ENCODE peak calls at places on chromosomes 7 and 10, in four cellular contexts. One of them, this sample, is unnamed.

GRCh38 chr7:1283941-1284742 is 51.5 kb downstream of the UNCX start:
- DNase-seq in M059J: no peak
- DNase-seq in ELF-1: no peak
- DNase-seq in cardiac muscle cell: no peak
- DNase-seq in this sample: no peak

GRCh38 chr10:125980521-125980920 is 84.2 kb downstream of the FANK1 start:
- DNase-seq in M059J: no peak
- DNase-seq in ELF-1: no peak
- DNase-seq in cardiac muscle cell: no peak
- DNase-seq in this sample: peak

GRCh38 chr10:117373848-117374505 is 1.3 kb downstream of the PDZD8 start:
- DNase-seq in cardiac muscle cell: peak
- DNase-seq in ELF-1: peak
- DNase-seq in M059J: peak
- DNase-seq in this sample: peak

GRCh38 chr10:1160561-1160961 is 104.4 kb downstream of the WDR37 start:
- DNase-seq in ELF-1: no peak
- DNase-seq in M059J: no peak
- DNase-seq in cardiac muscle cell: no peak
- DNase-seq in this sample: no peak

GRCh38 chr10:27745380-27745718 is 270 bp downstream of the MKX start:
- DNase-seq in ELF-1: no peak
- DNase-seq in cardiac muscle cell: no peak
- DNase-seq in M059J: no peak
- DNase-seq in this sample: no peak

GRCh38 chr10:210297-210696 is 75.0 kb downstream of the ZMYND11 start:
- DNase-seq in ELF-1: no peak
- DNase-seq in cardiac muscle cell: no peak
- DNase-seq in M059J: no peak
- DNase-seq in this sample: no peak

GRCh38 chr10:75972494-75973276 is 541.3 kb downstream of the LRMDA start:
- DNase-seq in cardiac muscle cell: peak
- DNase-seq in M059J: peak
- DNase-seq in ELF-1: no peak
- DNase-seq in this sample: no peak

GRCh38 chr7:116706668-116707126 is 34.7 kb downstream of the MET start:
- DNase-seq in cardiac muscle cell: no peak
- DNase-seq in ELF-1: no peak
- DNase-seq in M059J: peak
- DNase-seq in this sample: no peak

GRCh38 chr7:17370901-17371550 is 72.6 kb downstream of the AHR start:
- DNase-seq in cardiac muscle cell: no peak
- DNase-seq in ELF-1: no peak
- DNase-seq in M059J: peak
- DNase-seq in this sample: no peak

GRCh38 chr7:9890092-9890491 is 1083.6 kb upstream of the PHF14 start:
- DNase-seq in cardiac muscle cell: no peak
- DNase-seq in M059J: no peak
- DNase-seq in ELF-1: peak
- DNase-seq in this sample: no peak

GRCh38 chr7:149610441-149611011 is 112.9 kb upstream of the ZNF746 start:
- DNase-seq in M059J: no peak
- DNase-seq in cardiac muscle cell: no peak
- DNase-seq in ELF-1: no peak
- DNase-seq in this sample: no peak

GRCh38 chr7:142868881-142869415 is 14.1 kb downstream of the EPHB6 start:
- DNase-seq in M059J: no peak
- DNase-seq in cardiac muscle cell: no peak
- DNase-seq in ELF-1: no peak
- DNase-seq in this sample: no peak

GRCh38 chr7:67913604-67914003 is 917.0 kb downstream of the TYW1 start:
- DNase-seq in cardiac muscle cell: no peak
- DNase-seq in M059J: peak
- DNase-seq in ELF-1: no peak
- DNase-seq in this sample: no peak

GRCh38 chr7:93799750-93800357 is 90.7 kb downstream of the TFPI2 start:
- DNase-seq in M059J: peak
- DNase-seq in cardiac muscle cell: peak
- DNase-seq in ELF-1: no peak
- DNase-seq in this sample: no peak

GRCh38 chr7:8035647-8036518 is 67.3 kb downstream of the GLCCI1 start:
- DNase-seq in ELF-1: peak
- DNase-seq in M059J: peak
- DNase-seq in cardiac muscle cell: peak
- DNase-seq in this sample: no peak

GRCh38 chr7:102433319-102434038 is at the start of gene ORAI2:
- DNase-seq in cardiac muscle cell: peak
- DNase-seq in M059J: peak
- DNase-seq in ELF-1: no peak
- DNase-seq in this sample: peak

This sample was measured in retina.